ENCODE peak calls at places on chromosome 15, in ten cellular contexts. H is esophagus muscularis mucosa, R is endothelial cell of umbilical vein, G is HepG2, D is stomach, J is breast epithelium, I is spleen, K is upper lobe of left lung, Z is K562, B is sigmoid colon. E is an unnamed sample.

GRCh38 chr15:83053151-83053550 is 13.9 kb downstream of the BTBD1 start:
- DNase-seq in H (no peak), R (peak), G (no peak), D (no peak), J (no peak), I (no peak), K (no peak), Z (no peak), B (no peak), E (no peak)

GRCh38 chr15:48096355-48096786 is 24.4 kb upstream of the SLC24A5 start:
- DNase-seq in H (peak), R (no peak), G (no peak), D (no peak), J (no peak), I (no peak), K (no peak), Z (no peak), B (no peak), E (no peak)

GRCh38 chr15:70217246-70218160 is 119.8 kb upstream of the TLE3 start:
- DNase-seq in H (no peak), R (no peak), G (no peak), D (no peak), J (no peak), I (no peak), K (no peak), Z (no peak), B (no peak), E (no peak)

GRCh38 chr15:86236721-86237121 is 157.1 kb downstream of the AGBL1 start:
- DNase-seq in H (no peak), R (no peak), G (no peak), D (no peak), J (no peak), I (no peak), K (no peak), Z (no peak), B (no peak), E (no peak)

GRCh38 chr15:68789921-68790575 is 30.6 kb downstream of the ANP32A start:
- DNase-seq in H (no peak), R (peak), G (no peak), D (no peak), J (no peak), I (no peak), K (no peak), Z (no peak), B (no peak), E (no peak)

GRCh38 chr15:81304226-81304625 is 19.7 kb downstream of the STARD5 start:
- DNase-seq in H (no peak), R (no peak), G (no peak), D (no peak), J (no peak), I (no peak), K (peak), Z (no peak), B (no peak), E (no peak)

GRCh38 chr15:36921484-36922091 is 178.8 kb downstream of the MEIS2 start:
- DNase-seq in H (no peak), R (peak), G (no peak), D (no peak), J (no peak), I (no peak), K (no peak), Z (no peak), B (no peak), E (no peak)

GRCh38 chr15:87131067-87131466 is 1051.4 kb downstream of the AGBL1 start:
- DNase-seq in H (no peak), R (no peak), G (no peak), D (no peak), J (no peak), I (no peak), K (no peak), Z (no peak), B (no peak), E (no peak)

GRCh38 chr15:31554261-31554660 is 227.6 kb downstream of the KLF13 start:
- DNase-seq in H (peak), R (peak), G (no peak), D (no peak), J (no peak), I (no peak), K (no peak), Z (no peak), B (no peak), E (no peak)

GRCh38 chr15:50425219-50425618 is 1.0 kb downstream of the USP8 start:
- DNase-seq in H (no peak), R (no peak), G (no peak), D (no peak), J (no peak), I (no peak), K (no peak), Z (no peak), B (no peak), E (no peak)

GRCh38 chr15:25784141-25784540 is 79.0 kb downstream of the ATP10A start:
- DNase-seq in H (no peak), R (no peak), G (no peak), D (no peak), J (no peak), I (no peak), K (no peak), Z (no peak), B (peak), E (no peak)

GRCh38 chr15:99151156-99151555 is 46.3 kb downstream of the SYNM start:
- DNase-seq in H (no peak), R (no peak), G (no peak), D (no peak), J (no peak), I (no peak), K (no peak), Z (no peak), B (no peak), E (no peak)

GRCh38 chr15:98321916-98322315 is 326.4 kb upstream of the IGF1R start:
- DNase-seq in H (no peak), R (no peak), G (no peak), D (no peak), J (peak), I (no peak), K (no peak), Z (no peak), B (no peak), E (no peak)

GRCh38 chr15:43465105-43465504 is 27.9 kb downstream of the TP53BP1 start:
- DNase-seq in H (no peak), R (no peak), G (no peak), D (no peak), J (no peak), I (no peak), K (no peak), Z (no peak), B (no peak), E (no peak)

GRCh38 chr15:98519767-98520166 is 128.6 kb upstream of the IGF1R start:
- DNase-seq in H (no peak), R (no peak), G (no peak), D (no peak), J (no peak), I (no peak), K (no peak), Z (no peak), B (no peak), E (no peak)

GRCh38 chr15:32105258-32106248 is 75.2 kb downstream of the CHRNA7 start:
- DNase-seq in H (peak), R (no peak), G (no peak), D (no peak), J (no peak), I (no peak), K (no peak), Z (no peak), B (no peak), E (no peak)

GRCh38 chr15:50977157-50977556 is 68.7 kb downstream of the AP4E1 start:
- DNase-seq in H (no peak), R (no peak), G (no peak), D (no peak), J (no peak), I (no peak), K (no peak), Z (no peak), B (no peak), E (no peak)

GRCh38 chr15:90231028-90232017 is 2.4 kb downstream of the CIB1 start:
- DNase-seq in H (no peak), R (no peak), G (no peak), D (peak), J (no peak), I (peak), K (peak), Z (no peak), B (peak), E (peak)

GRCh38 chr15:73813071-73813470 is 59.9 kb upstream of the INSYN1 start:
- DNase-seq in H (no peak), R (no peak), G (no peak), D (no peak), J (no peak), I (peak), K (no peak), Z (no peak), B (no peak), E (no peak)

GRCh38 chr15:31266712-31267111 is 59.9 kb upstream of the KLF13 start:
- DNase-seq in H (peak), R (no peak), G (no peak), D (no peak), J (peak), I (peak), K (no peak), Z (no peak), B (peak), E (no peak)

GRCh38 chr15:84905016-84905916 is 20.8 kb downstream of the SLC28A1 start:
- DNase-seq in H (no peak), R (no peak), G (no peak), D (no peak), J (no peak), I (no peak), K (no peak), Z (no peak), B (peak), E (no peak)

GRCh38 chr15:98914626-98915025 is 93.0 kb downstream of the PGPEP1L start:
- DNase-seq in H (no peak), R (peak), G (no peak), D (no peak), J (no peak), I (no peak), K (no peak), Z (no peak), B (peak), E (no peak)

GRCh38 chr15:80492874-80493273 is 88.7 kb downstream of the ARNT2 start:
- DNase-seq in H (no peak), R (no peak), G (no peak), D (no peak), J (no peak), I (no peak), K (no peak), Z (no peak), B (no peak), E (no peak)

GRCh38 chr15:91473894-91474293 is 373.8 kb downstream of the SV2B start:
- DNase-seq in H (no peak), R (no peak), G (no peak), D (no peak), J (no peak), I (no peak), K (no peak), Z (no peak), B (no peak), E (no peak)

GRCh38 chr15:47196057-47196456 is 521.2 kb upstream of the SEMA6D start:
- DNase-seq in H (no peak), R (peak), G (peak), D (peak), J (peak), I (peak), K (peak), Z (peak), B (peak), E (no peak)

GRCh38 chr15:27427386-27427785 is 456.4 kb downstream of the GABRG3 start:
- DNase-seq in H (no peak), R (no peak), G (no peak), D (no peak), J (no peak), I (no peak), K (no peak), Z (no peak), B (no peak), E (no peak)

GRCh38 chr15:78950906-78951840 is 6.3 kb upstream of the CTSH start:
- DNase-seq in H (no peak), R (no peak), G (peak), D (no peak), J (no peak), I (no peak), K (no peak), Z (no peak), B (no peak), E (no peak)

GRCh38 chr15:78955355-78955754 is 10.5 kb upstream of the CTSH start:
- DNase-seq in H (no peak), R (no peak), G (no peak), D (no peak), J (no peak), I (no peak), K (no peak), Z (no peak), B (no peak), E (no peak)

GRCh38 chr15:78949461-78949860 is 4.6 kb upstream of the CTSH start:
- DNase-seq in H (no peak), R (no peak), G (no peak), D (peak), J (no peak), I (no peak), K (no peak), Z (no peak), B (no peak), E (no peak)

GRCh38 chr15:78950343-78950742 is 5.5 kb upstream of the CTSH start:
- DNase-seq in H (no peak), R (no peak), G (peak), D (peak), J (no peak), I (no peak), K (no peak), Z (no peak), B (no peak), E (no peak)

GRCh38 chr15:78951841-78952238 is 7.0 kb upstream of the CTSH start:
- DNase-seq in H (no peak), R (no peak), G (peak), D (peak), J (no peak), I (no peak), K (peak), Z (no peak), B (no peak), E (no peak)
- TF ChIP-seq POLR2A in H (no peak), R (no peak), G (no peak), D (no peak), J (no peak), I (no peak), K (no peak), Z (no peak), B (no peak), E (no peak)

GRCh38 chr15:52028431-52029093 is 9.5 kb downstream of the MAPK6 start:
- DNase-seq in H (no peak), R (no peak), G (no peak), D (no peak), J (no peak), I (no peak), K (no peak), Z (no peak), B (no peak), E (no peak)

GRCh38 chr15:52031542-52031941 is 12.5 kb downstream of the MAPK6 start:
- DNase-seq in H (no peak), R (no peak), G (no peak), D (no peak), J (no peak), I (no peak), K (peak), Z (no peak), B (no peak), E (no peak)
- TF ChIP-seq POLR2AphosphoS5 in H (no peak), R (no peak), G (no peak), D (peak), J (no peak), I (no peak), K (no peak), Z (peak), B (no peak), E (no peak)

GRCh38 chr15:100866386-100867330 is 13.0 kb upstream of the ALDH1A3 start:
- DNase-seq in H (no peak), R (no peak), G (no peak), D (no peak), J (no peak), I (no peak), K (no peak), Z (peak), B (no peak), E (no peak)

GRCh38 chr15:100861511-100861991 is 18.1 kb upstream of the ALDH1A3 start:
- DNase-seq in H (no peak), R (no peak), G (no peak), D (no peak), J (peak), I (no peak), K (no peak), Z (no peak), B (peak), E (no peak)

GRCh38 chr15:100862162-100862561 is 17.5 kb upstream of the ALDH1A3 start:
- DNase-seq in H (no peak), R (no peak), G (no peak), D (no peak), J (no peak), I (no peak), K (no peak), Z (no peak), B (no peak), E (no peak)

GRCh38 chr15:100860829-100861510 is 18.7 kb upstream of the ALDH1A3 start:
- DNase-seq in H (no peak), R (no peak), G (no peak), D (no peak), J (no peak), I (no peak), K (no peak), Z (no peak), B (peak), E (no peak)

GRCh38 chr15:100863406-100864198 is 16.0 kb upstream of the ALDH1A3 start:
- DNase-seq in H (no peak), R (no peak), G (no peak), D (peak), J (peak), I (no peak), K (no peak), Z (no peak), B (peak), E (no peak)
- TF ChIP-seq POLR2A in H (no peak), R (no peak), G (no peak), D (no peak), J (no peak), I (no peak), K (no peak), Z (no peak), B (no peak), E (no peak)

GRCh38 chr15:63604281-63604680 is 7.1 kb downstream of the FBXL22 start:
- DNase-seq in H (no peak), R (no peak), G (no peak), D (no peak), J (no peak), I (no peak), K (no peak), Z (no peak), B (no peak), E (no peak)

GRCh38 chr15:63603516-63603915 is 6.3 kb downstream of the FBXL22 start:
- DNase-seq in H (no peak), R (no peak), G (no peak), D (no peak), J (no peak), I (no peak), K (no peak), Z (no peak), B (no peak), E (no peak)

GRCh38 chr15:63606333-63606732 is 9.1 kb downstream of the FBXL22 start:
- DNase-seq in H (no peak), R (no peak), G (no peak), D (no peak), J (no peak), I (no peak), K (peak), Z (no peak), B (no peak), E (no peak)

GRCh38 chr15:63605036-63605435 is 7.8 kb downstream of the FBXL22 start:
- DNase-seq in H (no peak), R (no peak), G (no peak), D (no peak), J (no peak), I (no peak), K (no peak), Z (no peak), B (no peak), E (no peak)

DNA sequence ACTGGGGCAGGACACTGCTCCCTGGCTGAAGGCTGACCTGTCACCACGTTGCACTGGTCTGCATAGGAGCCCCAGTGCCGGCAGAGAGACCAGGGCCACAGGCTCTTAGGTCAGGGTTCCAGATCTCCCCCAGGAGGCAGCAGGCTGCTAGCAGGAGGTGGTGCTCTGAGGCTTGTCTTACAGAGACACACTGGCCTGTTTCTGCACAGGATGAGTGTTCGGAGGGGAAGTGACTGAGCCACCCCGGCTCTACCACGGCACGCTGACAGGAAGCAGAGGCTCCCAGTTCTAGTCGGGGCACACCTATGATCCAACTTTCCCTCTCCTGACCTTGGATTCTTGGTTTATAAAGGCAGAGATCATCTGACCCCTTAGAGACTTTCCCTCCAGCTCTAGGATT is 8.6 kb downstream of the FBXL22 start:
- DNase-seq in H (no peak), R (no peak), G (no peak), D (no peak), J (no peak), I (peak), K (no peak), Z (no peak), B (no peak), E (peak)
- TF ChIP-seq POLR2AphosphoS5 in H (no peak), R (no peak), G (no peak), D (no peak), J (no peak), I (peak), K (no peak), Z (no peak), B (no peak), E (no peak)

GRCh38 chr15:41558400-41559238 is at the start of gene TYRO3:
- DNase-seq in H (no peak), R (peak), G (no peak), D (peak), J (no peak), I (peak), K (peak), Z (peak), B (peak), E (peak)
- TF ChIP-seq POLR2A in H (no peak), R (no peak), G (no peak), D (no peak), J (no peak), I (no peak), K (no peak), Z (no peak), B (no peak), E (no peak)

GRCh38 chr15:100234158-100235029 is 107.4 kb downstream of the ADAMTS17 start:
- DNase-seq in H (no peak), R (no peak), G (no peak), D (no peak), J (no peak), I (no peak), K (no peak), Z (no peak), B (no peak), E (no peak)
- TF ChIP-seq POLR2AphosphoS5 in H (no peak), R (no peak), G (no peak), D (no peak), J (no peak), I (no peak), K (no peak), Z (no peak), B (no peak), E (no peak)